ENCODE peak calls at places on chromosomes 3 and 15, in ten cellular contexts. One of them, this sample, is unnamed.

GRCh38 chr3:106126836-106127235 is 258.0 kb upstream of the CBLB start:
- DNase-seq in HCT116: no peak
- DNase-seq in sigmoid colon: no peak
- DNase-seq in transverse colon: no peak
- DNase-seq in stomach: no peak
- DNase-seq in endothelial cell of umbilical vein: no peak
- DNase-seq in GM23338: no peak
- DNase-seq in suprapubic skin: no peak
- DNase-seq in K562: no peak
- DNase-seq in prostate gland: no peak
- DNase-seq in this sample: no peak

GRCh38 chr3:98326036-98326435 is 27.6 kb upstream of the OR5K4 start:
- DNase-seq in HCT116: no peak
- DNase-seq in K562: no peak
- DNase-seq in sigmoid colon: no peak
- DNase-seq in GM23338: peak; percentile 33
- DNase-seq in transverse colon: no peak
- DNase-seq in endothelial cell of umbilical vein: peak; percentile 43
- DNase-seq in prostate gland: no peak
- DNase-seq in suprapubic skin: no peak
- DNase-seq in stomach: no peak
- DNase-seq in this sample: no peak

GRCh38 chr3:181252626-181253025 is 263.1 kb upstream of the DNAJC19 start:
- DNase-seq in K562: no peak
- DNase-seq in prostate gland: no peak
- DNase-seq in stomach: no peak
- DNase-seq in HCT116: no peak
- DNase-seq in GM23338: no peak
- DNase-seq in sigmoid colon: no peak
- DNase-seq in transverse colon: no peak
- DNase-seq in suprapubic skin: no peak
- DNase-seq in endothelial cell of umbilical vein: no peak
- DNase-seq in this sample: no peak

GRCh38 chr3:30655187-30655812 is 48.9 kb downstream of the TGFBR2 start:
- DNase-seq in GM23338: no peak
- DNase-seq in endothelial cell of umbilical vein: peak; percentile 83
- DNase-seq in prostate gland: no peak
- DNase-seq in K562: no peak
- DNase-seq in suprapubic skin: no peak
- DNase-seq in transverse colon: no peak
- DNase-seq in HCT116: no peak
- DNase-seq in sigmoid colon: no peak
- DNase-seq in stomach: no peak
- DNase-seq in this sample: no peak

GRCh38 chr3:171458056-171458856 is 1.9 kb downstream of the TNIK start:
- DNase-seq in HCT116: no peak
- DNase-seq in prostate gland: no peak
- DNase-seq in sigmoid colon: no peak
- DNase-seq in K562: no peak
- DNase-seq in stomach: peak; percentile 35
- DNase-seq in endothelial cell of umbilical vein: peak; percentile 44
- DNase-seq in GM23338: peak; percentile 64
- DNase-seq in transverse colon: peak; percentile 74
- DNase-seq in suprapubic skin: no peak
- DNase-seq in this sample: no peak

GRCh38 chr15:90141646-90142045 is 39.4 kb upstream of the IDH2 start:
- DNase-seq in suprapubic skin: no peak
- DNase-seq in transverse colon: no peak
- DNase-seq in K562: peak; percentile 55
- DNase-seq in stomach: no peak
- DNase-seq in prostate gland: no peak
- DNase-seq in sigmoid colon: no peak
- DNase-seq in HCT116: no peak
- DNase-seq in endothelial cell of umbilical vein: peak; percentile 45
- DNase-seq in GM23338: no peak
- DNase-seq in this sample: no peak

GRCh38 chr3:65439641-65440040 is 599.1 kb downstream of the MAGI1 start:
- DNase-seq in stomach: peak; percentile 37
- DNase-seq in transverse colon: peak; percentile 35
- DNase-seq in prostate gland: peak; percentile 42
- DNase-seq in HCT116: peak; percentile 6
- DNase-seq in GM23338: peak; percentile 85
- DNase-seq in K562: peak; percentile 69
- DNase-seq in suprapubic skin: no peak
- DNase-seq in sigmoid colon: peak; percentile 71
- DNase-seq in endothelial cell of umbilical vein: peak; percentile 59
- DNase-seq in this sample: no peak

GRCh38 chr3:11096266-11097135 is 57.8 kb upstream of the HRH1 start:
- DNase-seq in stomach: peak; percentile 38
- DNase-seq in GM23338: peak; percentile 63
- DNase-seq in HCT116: peak; percentile 74
- DNase-seq in prostate gland: no peak
- DNase-seq in suprapubic skin: peak; percentile 81
- DNase-seq in endothelial cell of umbilical vein: peak; percentile 77
- DNase-seq in sigmoid colon: peak; percentile 91
- DNase-seq in transverse colon: peak; percentile 47
- DNase-seq in K562: peak; percentile 68
- DNase-seq in this sample: no peak

GRCh38 chr3:152334761-152335160 is 66.0 kb downstream of the MBNL1 start:
- DNase-seq in sigmoid colon: no peak
- DNase-seq in prostate gland: no peak
- DNase-seq in stomach: no peak
- DNase-seq in endothelial cell of umbilical vein: no peak
- DNase-seq in GM23338: no peak
- DNase-seq in suprapubic skin: no peak
- DNase-seq in HCT116: no peak
- DNase-seq in K562: no peak
- DNase-seq in transverse colon: no peak
- DNase-seq in this sample: no peak

GRCh38 chr3:152331018-152331541 is 62.4 kb downstream of the MBNL1 start:
- DNase-seq in stomach: no peak
- DNase-seq in HCT116: peak; percentile 65
- DNase-seq in K562: peak; percentile 51
- DNase-seq in GM23338: no peak
- DNase-seq in endothelial cell of umbilical vein: peak; percentile 97
- DNase-seq in sigmoid colon: no peak
- DNase-seq in transverse colon: no peak
- DNase-seq in suprapubic skin: no peak
- DNase-seq in prostate gland: no peak
- DNase-seq in this sample: peak; percentile 82

GRCh38 chr3:152333928-152334327 is 65.2 kb downstream of the MBNL1 start:
- DNase-seq in sigmoid colon: no peak
- DNase-seq in HCT116: no peak
- DNase-seq in K562: no peak
- DNase-seq in suprapubic skin: no peak
- DNase-seq in stomach: no peak
- DNase-seq in endothelial cell of umbilical vein: no peak
- DNase-seq in transverse colon: no peak
- DNase-seq in GM23338: no peak
- DNase-seq in prostate gland: no peak
- DNase-seq in this sample: no peak

GRCh38 chr3:152330565-152330964 is 61.8 kb downstream of the MBNL1 start:
- DNase-seq in GM23338: no peak
- DNase-seq in suprapubic skin: no peak
- DNase-seq in endothelial cell of umbilical vein: peak; percentile 56
- DNase-seq in HCT116: no peak
- DNase-seq in sigmoid colon: no peak
- DNase-seq in stomach: no peak
- DNase-seq in prostate gland: no peak
- DNase-seq in transverse colon: no peak
- DNase-seq in K562: peak; percentile 75
- DNase-seq in this sample: no peak

DNA sequence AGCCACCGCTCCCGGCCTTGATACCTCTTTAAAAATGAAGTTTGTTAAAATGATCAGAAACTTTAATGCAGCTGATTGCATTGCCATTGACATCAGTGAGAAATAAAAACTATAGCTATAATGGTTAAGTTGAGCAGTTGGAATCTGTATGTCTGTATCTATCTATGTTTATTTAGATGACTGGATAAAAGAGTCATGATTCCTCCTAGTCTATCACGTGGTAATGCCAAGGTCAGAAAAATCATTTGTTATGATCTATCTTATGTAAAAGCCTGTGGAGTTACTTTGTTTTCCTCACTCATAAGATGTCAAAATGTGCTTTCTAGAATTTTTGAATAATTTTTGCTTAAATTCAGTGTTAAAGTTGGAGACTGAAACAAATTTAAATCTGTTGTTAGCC is 63.2 kb downstream of the MBNL1 start:
- DNase-seq in K562: no peak
- DNase-seq in sigmoid colon: no peak
- DNase-seq in prostate gland: no peak
- DNase-seq in endothelial cell of umbilical vein: no peak
- DNase-seq in transverse colon: no peak
- DNase-seq in stomach: no peak
- DNase-seq in suprapubic skin: no peak
- DNase-seq in HCT116: no peak
- DNase-seq in GM23338: no peak
- DNase-seq in this sample: no peak
- TF ChIP-seq POLR2AphosphoS5 in K562: no peak
- TF ChIP-seq POLR2AphosphoS5 in sigmoid colon: no peak
- TF ChIP-seq POLR2AphosphoS5 in prostate gland: no peak
- TF ChIP-seq POLR2AphosphoS5 in endothelial cell of umbilical vein: no peak
- TF ChIP-seq POLR2AphosphoS5 in transverse colon: no peak
- TF ChIP-seq POLR2AphosphoS5 in stomach: no peak
- TF ChIP-seq POLR2AphosphoS5 in suprapubic skin: no peak
- TF ChIP-seq POLR2AphosphoS5 in HCT116: no peak
- TF ChIP-seq POLR2AphosphoS5 in GM23338: no peak
- TF ChIP-seq POLR2AphosphoS5 in this sample: no peak

GRCh38 chr3:169243579-169243978 is 419.9 kb downstream of the MECOM start:
- DNase-seq in prostate gland: no peak
- DNase-seq in transverse colon: no peak
- DNase-seq in endothelial cell of umbilical vein: no peak
- DNase-seq in K562: no peak
- DNase-seq in stomach: no peak
- DNase-seq in sigmoid colon: no peak
- DNase-seq in suprapubic skin: no peak
- DNase-seq in GM23338: no peak
- DNase-seq in HCT116: no peak
- DNase-seq in this sample: no peak

GRCh38 chr3:169241575-169241927 is 422.0 kb downstream of the MECOM start:
- DNase-seq in suprapubic skin: no peak
- DNase-seq in endothelial cell of umbilical vein: peak; percentile 90
- DNase-seq in transverse colon: no peak
- DNase-seq in GM23338: no peak
- DNase-seq in stomach: no peak
- DNase-seq in sigmoid colon: no peak
- DNase-seq in K562: no peak
- DNase-seq in HCT116: no peak
- DNase-seq in prostate gland: no peak
- DNase-seq in this sample: no peak

GRCh38 chr3:169241928-169242751 is 421.4 kb downstream of the MECOM start:
- DNase-seq in HCT116: no peak
- DNase-seq in suprapubic skin: no peak
- DNase-seq in GM23338: peak; percentile 70
- DNase-seq in transverse colon: no peak
- DNase-seq in endothelial cell of umbilical vein: peak; percentile 87
- DNase-seq in stomach: peak; percentile 54
- DNase-seq in K562: no peak
- DNase-seq in prostate gland: no peak
- DNase-seq in sigmoid colon: peak; percentile 61
- DNase-seq in this sample: no peak

GRCh38 chr3:169244119-169244864 is 419.2 kb downstream of the MECOM start:
- DNase-seq in sigmoid colon: no peak
- DNase-seq in endothelial cell of umbilical vein: peak; percentile 64
- DNase-seq in suprapubic skin: no peak
- DNase-seq in GM23338: peak; percentile 29
- DNase-seq in prostate gland: no peak
- DNase-seq in transverse colon: no peak
- DNase-seq in HCT116: no peak
- DNase-seq in stomach: no peak
- DNase-seq in K562: no peak
- DNase-seq in this sample: no peak

DNA sequence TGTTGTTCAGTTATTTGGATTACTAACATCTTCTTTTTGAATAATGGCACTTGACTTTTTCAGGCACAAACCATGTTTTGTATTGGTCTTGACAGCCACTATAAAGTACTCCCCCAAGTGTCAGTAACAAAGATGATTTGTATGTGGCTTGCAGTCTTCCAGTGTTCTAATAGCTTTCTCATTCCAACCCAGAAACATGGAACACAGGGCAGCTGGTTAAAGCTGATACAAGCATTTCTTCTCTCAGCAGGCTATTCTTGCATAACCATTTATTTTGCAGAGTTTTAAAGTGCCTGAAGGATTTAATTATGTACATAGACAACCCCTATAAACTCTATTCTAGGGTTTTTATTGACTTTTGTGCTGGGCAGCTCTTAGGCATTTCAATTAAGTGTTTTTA is 420.4 kb downstream of the MECOM start:
- DNase-seq in K562: no peak
- DNase-seq in suprapubic skin: no peak
- DNase-seq in transverse colon: no peak
- DNase-seq in GM23338: no peak
- DNase-seq in endothelial cell of umbilical vein: peak; percentile 80
- DNase-seq in prostate gland: no peak
- DNase-seq in stomach: no peak
- DNase-seq in sigmoid colon: no peak
- DNase-seq in HCT116: no peak
- DNase-seq in this sample: no peak
- H3K4me1 ChIP-seq in K562: no peaks in the 10 kb centered on the region
- H3K4me1 ChIP-seq in suprapubic skin: peaks cover 4% of the 10 kb centered on the region
- H3K4me1 ChIP-seq in transverse colon: no peaks in the 10 kb centered on the region
- H3K4me1 ChIP-seq in GM23338: peaks cover 54% of the 10 kb centered on the region
- H3K4me1 ChIP-seq in endothelial cell of umbilical vein: peaks cover 64% of the 10 kb centered on the region
- H3K4me1 ChIP-seq in prostate gland: no peaks in the 10 kb centered on the region
- H3K4me1 ChIP-seq in stomach: peaks cover 56% of the 10 kb centered on the region
- H3K4me1 ChIP-seq in sigmoid colon: no peaks in the 10 kb centered on the region
- H3K4me1 ChIP-seq in HCT116: no peaks in the 10 kb centered on the region
- H3K4me1 ChIP-seq in this sample: peaks cover 3% of the 10 kb centered on the region

GRCh38 chr3:52047295-52047960 is 8.9 kb downstream of the DUSP7 start:
- DNase-seq in stomach: peak; percentile 80
- DNase-seq in GM23338: no peak
- DNase-seq in K562: no peak
- DNase-seq in HCT116: no peak
- DNase-seq in sigmoid colon: no peak
- DNase-seq in prostate gland: no peak
- DNase-seq in endothelial cell of umbilical vein: peak; percentile 33
- DNase-seq in transverse colon: no peak
- DNase-seq in suprapubic skin: peak; percentile 67
- DNase-seq in this sample: no peak
- TF ChIP-seq POLR2AphosphoS5 in stomach: no peak
- TF ChIP-seq POLR2AphosphoS5 in GM23338: no peak
- TF ChIP-seq POLR2AphosphoS5 in K562: no peak
- TF ChIP-seq POLR2AphosphoS5 in HCT116: no peak
- TF ChIP-seq POLR2AphosphoS5 in sigmoid colon: no peak
- TF ChIP-seq POLR2AphosphoS5 in prostate gland: no peak
- TF ChIP-seq POLR2AphosphoS5 in endothelial cell of umbilical vein: no peak
- TF ChIP-seq POLR2AphosphoS5 in transverse colon: no peak
- TF ChIP-seq POLR2AphosphoS5 in suprapubic skin: no peak
- TF ChIP-seq POLR2AphosphoS5 in this sample: no peak

GRCh38 chr15:33125883-33126535 is 68.5 kb downstream of the FMN1 start:
- DNase-seq in endothelial cell of umbilical vein: no peak
- DNase-seq in stomach: no peak
- DNase-seq in GM23338: no peak
- DNase-seq in sigmoid colon: no peak
- DNase-seq in K562: no peak
- DNase-seq in suprapubic skin: no peak
- DNase-seq in prostate gland: no peak
- DNase-seq in HCT116: no peak
- DNase-seq in transverse colon: no peak
- DNase-seq in this sample: no peak

GRCh38 chr15:33131880-33132279 is 62.6 kb downstream of the FMN1 start:
- DNase-seq in K562: no peak
- DNase-seq in stomach: no peak
- DNase-seq in suprapubic skin: no peak
- DNase-seq in prostate gland: no peak
- DNase-seq in GM23338: no peak
- DNase-seq in sigmoid colon: no peak
- DNase-seq in transverse colon: no peak
- DNase-seq in HCT116: no peak
- DNase-seq in endothelial cell of umbilical vein: peak; percentile 59
- DNase-seq in this sample: no peak

GRCh38 chr15:33124275-33124674 is 70.2 kb downstream of the FMN1 start:
- DNase-seq in endothelial cell of umbilical vein: no peak
- DNase-seq in stomach: no peak
- DNase-seq in sigmoid colon: no peak
- DNase-seq in GM23338: no peak
- DNase-seq in HCT116: no peak
- DNase-seq in prostate gland: no peak
- DNase-seq in transverse colon: no peak
- DNase-seq in suprapubic skin: no peak
- DNase-seq in K562: no peak
- DNase-seq in this sample: no peak

DNA sequence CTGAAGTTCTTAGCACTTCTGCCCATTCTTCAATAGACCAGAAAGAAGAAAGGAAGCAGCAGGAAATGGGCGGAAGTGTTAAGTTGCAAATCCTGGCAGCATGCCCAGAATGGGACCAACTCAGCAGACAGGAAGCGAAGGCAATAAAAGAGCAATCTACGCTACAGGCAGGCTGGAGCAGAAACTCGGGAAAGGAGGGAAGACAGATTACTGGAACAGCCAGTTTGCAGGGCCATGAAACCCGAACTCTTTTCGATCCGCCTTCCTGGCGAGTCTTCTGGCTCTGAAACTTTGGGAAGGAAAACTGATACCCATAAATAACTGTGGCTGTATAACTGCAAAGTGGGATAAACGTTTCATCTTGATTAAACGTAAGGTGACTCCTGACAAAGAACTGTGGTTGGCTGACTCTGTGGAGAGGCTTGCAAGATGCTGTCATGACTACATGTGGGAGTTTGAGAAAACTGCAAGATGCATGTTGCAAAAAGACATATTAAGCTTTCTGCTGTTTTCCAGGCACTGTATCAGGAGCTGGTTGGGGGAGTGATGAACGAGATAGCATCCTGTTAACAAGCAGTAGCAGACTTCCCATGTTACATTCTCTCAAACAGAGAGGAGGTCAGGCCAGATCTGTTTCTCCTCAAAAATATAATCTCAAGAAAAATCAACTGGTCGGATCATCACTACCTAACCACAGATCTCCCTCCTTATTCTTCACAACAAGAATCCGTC is 67.8 kb downstream of the FMN1 start:
- DNase-seq in transverse colon: peak; percentile 82
- DNase-seq in prostate gland: peak; percentile 49
- DNase-seq in suprapubic skin: no peak
- DNase-seq in GM23338: peak; percentile 42
- DNase-seq in sigmoid colon: peak; percentile 78
- DNase-seq in stomach: peak; percentile 67
- DNase-seq in endothelial cell of umbilical vein: peak; percentile 97
- DNase-seq in HCT116: peak; percentile 72
- DNase-seq in K562: peak; percentile 24
- DNase-seq in this sample: peak; percentile 45
- H3K4me1 ChIP-seq in transverse colon: peaks cover 18% of the 10 kb centered on the region
- H3K4me1 ChIP-seq in prostate gland: no peaks in the 10 kb centered on the region
- H3K4me1 ChIP-seq in suprapubic skin: peaks cover 16% of the 10 kb centered on the region
- H3K4me1 ChIP-seq in GM23338: peaks cover 7% of the 10 kb centered on the region
- H3K4me1 ChIP-seq in sigmoid colon: no peaks in the 10 kb centered on the region
- H3K4me1 ChIP-seq in stomach: peaks cover 10% of the 10 kb centered on the region
- H3K4me1 ChIP-seq in endothelial cell of umbilical vein: peaks cover 19% of the 10 kb centered on the region
- H3K4me1 ChIP-seq in HCT116: peaks cover 16% of the 10 kb centered on the region
- H3K4me1 ChIP-seq in K562: no peaks in the 10 kb centered on the region
- H3K4me1 ChIP-seq in this sample: peaks cover 11% of the 10 kb centered on the region